ENCODE peak calls at places on chromosomes 5 and 9, in ten cellular contexts. W is anterior cingulate cortex; C is effector memory CD4-positive, alpha-beta T cell; Y is brain microvascular endothelial cell; S is SK-N-SH; J is T-helper 9 cell; N is HFFc6; U is endodermal cell; A is activated CD4-positive, alpha-beta T cell treated with anti-CD3 and anti-CD28 coated beads for 36 hours; X is GM10248. V is an unnamed sample.

GRCh38 chr9:106885451-106885850 is 22.5 kb downstream of the ZNF462 start:
- DNase-seq in Y (peak; percentile 81), J (no peak), C (no peak), N (peak; percentile 88), W (no peak), X (no peak), A (no peak), S (no peak), U (no peak), V (peak; percentile 35)

GRCh38 chr9:112864413-112864812 is 26.3 kb downstream of the SLC46A2 start:
- DNase-seq in N (no peak), Y (no peak), S (no peak), C (no peak), X (no peak), A (no peak), W (no peak), J (no peak), U (no peak), V (no peak)

GRCh38 chr9:107046692-107047091 is 183.7 kb downstream of the ZNF462 start:
- DNase-seq in N (no peak), Y (no peak), J (no peak), W (no peak), A (no peak), C (no peak), U (no peak), S (no peak), X (peak; percentile 48), V (no peak)

GRCh38 chr9:137449081-137449844 is 8.1 kb upstream of the ENTPD8 start:
- DNase-seq in S (no peak), A (no peak), N (no peak), Y (no peak), U (no peak), X (no peak), W (no peak), C (no peak), J (no peak), V (no peak)

GRCh38 chr9:112203536-112203935 is 28.4 kb upstream of the SUSD1 start:
- DNase-seq in J (no peak), Y (peak; percentile 22), U (no peak), C (no peak), W (no peak), A (no peak), X (no peak), N (peak; percentile 71), S (no peak), V (no peak)

GRCh38 chr9:95188459-95188858 is 129.1 kb downstream of the FANCC start:
- DNase-seq in X (no peak), C (no peak), S (no peak), W (no peak), J (no peak), N (no peak), Y (peak; percentile 53), A (no peak), U (no peak), V (no peak)

GRCh38 chr5:34526682-34527305 is 129.3 kb upstream of the RAI14 start:
- DNase-seq in Y (no peak), N (no peak), W (no peak), X (no peak), S (no peak), J (no peak), A (no peak), C (no peak), U (no peak), V (no peak)

GRCh38 chr9:74499770-74500583 is 2.8 kb downstream of the RORB start:
- DNase-seq in W (no peak), A (peak; percentile 5), X (peak; percentile 6), N (no peak), Y (no peak), S (peak; percentile 28), U (peak; percentile 76), C (no peak), J (no peak), V (no peak)

GRCh38 chr5:8457187-8458037 is 588.5 kb downstream of the MTRR start:
- DNase-seq in N (peak; percentile 99), X (peak; percentile 76), C (peak; percentile 70), U (no peak), J (peak; percentile 65), A (peak; percentile 92), Y (peak; percentile 94), S (peak; percentile 97), W (peak; percentile 89), V (peak; percentile 100)

GRCh38 chr9:127742435-127743088 is 7.5 kb upstream of the TOR2A start:
- DNase-seq in J (no peak), S (peak; percentile 81), A (no peak), C (no peak), U (peak; percentile 97), W (no peak), Y (no peak), X (no peak), N (peak; percentile 80), V (no peak)

GRCh38 chr9:116359958-116360357 is 206.4 kb downstream of the PAPPA start:
- DNase-seq in N (no peak), W (no peak), C (no peak), J (no peak), Y (no peak), X (no peak), A (no peak), S (no peak), U (no peak), V (no peak)

GRCh38 chr9:81264516-81264915 is 424.8 kb downstream of the TLE1 start:
- DNase-seq in S (peak; percentile 58), A (no peak), Y (peak; percentile 16), U (no peak), N (no peak), C (no peak), X (no peak), W (no peak), J (no peak), V (no peak)

GRCh38 chr9:72773570-72773969 is 179.3 kb downstream of the ALDH1A1 start:
- DNase-seq in U (no peak), A (no peak), J (no peak), X (no peak), C (no peak), N (no peak), W (no peak), S (no peak), Y (no peak), V (peak; percentile 72)

GRCh38 chr5:148828461-148829247 is 2.2 kb downstream of the ADRB2 start:
- DNase-seq in N (no peak), W (no peak), A (no peak), X (no peak), Y (no peak), U (no peak), C (no peak), S (no peak), J (no peak), V (no peak)

GRCh38 chr9:80061940-80062339 is 490.2 kb downstream of the TLE4 start:
- DNase-seq in U (peak; percentile 48), N (peak; percentile 97), W (no peak), Y (peak; percentile 97), A (no peak), C (no peak), J (no peak), X (no peak), S (no peak), V (peak; percentile 75)

GRCh38 chr9:91191443-91192378 is 170.0 kb downstream of the AUH start:
- DNase-seq in A (no peak), W (no peak), N (no peak), S (no peak), Y (no peak), X (no peak), C (no peak), J (no peak), U (no peak), V (no peak)

GRCh38 chr5:90356612-90357011 is 52.9 kb downstream of the CETN3 start:
- DNase-seq in S (peak; percentile 3), X (no peak), C (no peak), N (no peak), J (no peak), A (no peak), W (no peak), U (no peak), Y (peak; percentile 5), V (no peak)

GRCh38 chr5:167573274-167574127 is 717.9 kb upstream of the WWC1 start:
- DNase-seq in J (no peak), W (no peak), Y (peak; percentile 38), S (peak; percentile 20), U (peak; percentile 89), C (no peak), A (peak; percentile 6), X (no peak), N (no peak), V (peak; percentile 45)

V was measured in H4.